ENCODE peak calls at places on chromosomes 3 and 15, in seven cellular contexts. I, T, K, N, S, J and H are unnamed samples.

GRCh38 chr3:184156522-184156955 is 1.4 kb downstream of the DVL3 start:
- DNase-seq in S (peak), I (peak), N (peak), K (no peak), T (no peak), J (peak), H (peak)

GRCh38 chr3:187084580-187084979 is 54.7 kb downstream of the RPL39L start:
- DNase-seq in S (no peak), K (no peak), I (no peak), J (no peak), T (no peak), N (no peak), H (no peak)

GRCh38 chr3:151644005-151644685 is 89.6 kb upstream of the AADACL2 start:
- DNase-seq in S (no peak), I (no peak), J (peak), K (no peak), T (no peak), N (no peak), H (no peak)

GRCh38 chr3:106860182-106860581 is 517.1 kb upstream of the CCDC54 start:
- DNase-seq in I (no peak), K (no peak), T (no peak), S (no peak), N (no peak), J (no peak), H (no peak)

GRCh38 chr3:129003578-129004112 is 2.5 kb downstream of the EFCC1 start:
- DNase-seq in K (peak), T (peak), J (no peak), N (peak), S (peak), I (no peak), H (no peak)

GRCh38 chr3:102400766-102401165 is 34.0 kb upstream of the ZPLD1 start:
- DNase-seq in I (peak), S (no peak), J (peak), N (no peak), K (no peak), T (no peak), H (peak)

GRCh38 chr15:84878504-84878903 is 6.0 kb upstream of the SLC28A1 start:
- DNase-seq in N (peak), J (peak), K (peak), S (peak), I (peak), T (peak), H (peak)

GRCh38 chr3:64687381-64687780 is 419 bp downstream of the ADAMTS9 start:
- DNase-seq in J (no peak), I (no peak), N (no peak), S (no peak), K (no peak), T (no peak), H (peak)

GRCh38 chr3:81218023-81218422 is 543.4 kb downstream of the GBE1 start:
- DNase-seq in K (no peak), I (peak), J (no peak), T (no peak), N (peak), S (no peak), H (no peak)

GRCh38 chr15:92232876-92233275 is 160.8 kb upstream of the ST8SIA2 start:
- DNase-seq in K (no peak), T (no peak), N (no peak), I (no peak), J (no peak), S (no peak), H (no peak)

GRCh38 chr3:27312044-27312668 is 57.0 kb downstream of the NEK10 start:
- DNase-seq in I (peak), K (no peak), J (peak), T (no peak), S (no peak), N (peak), H (peak)